ENCODE peak calls at places on chromosomes 12 and 14, in seven cellular contexts. One of them, this sample, is unnamed.

GRCh38 chr14:100778078-100778927 is 47.6 kb upstream of the MEG3 start:
- DNase-seq in uterus: peak
- DNase-seq in ovary: no peak
- DNase-seq in transverse colon: no peak
- DNase-seq in HepG2: no peak
- DNase-seq in A549: no peak
- DNase-seq in thyroid gland: no peak
- DNase-seq in this sample: peak

GRCh38 chr12:77131977-77132490 is 66.7 kb upstream of the E2F7 start:
- DNase-seq in uterus: no peak
- DNase-seq in ovary: no peak
- DNase-seq in transverse colon: no peak
- DNase-seq in HepG2: no peak
- DNase-seq in A549: no peak
- DNase-seq in thyroid gland: no peak
- DNase-seq in this sample: no peak

GRCh38 chr12:115257791-115258190 is 573.8 kb upstream of the TBX3 start:
- DNase-seq in uterus: no peak
- DNase-seq in ovary: no peak
- DNase-seq in transverse colon: no peak
- DNase-seq in HepG2: no peak
- DNase-seq in A549: no peak
- DNase-seq in thyroid gland: no peak
- DNase-seq in this sample: no peak

GRCh38 chr14:73784065-73784987 is 67.3 kb upstream of the PTGR2 start:
- DNase-seq in uterus: no peak
- DNase-seq in ovary: no peak
- DNase-seq in transverse colon: no peak
- DNase-seq in HepG2: no peak
- DNase-seq in A549: no peak
- DNase-seq in thyroid gland: peak
- DNase-seq in this sample: no peak

GRCh38 chr14:26276757-26277156 is 321.1 kb downstream of the NOVA1 start:
- DNase-seq in uterus: no peak
- DNase-seq in ovary: no peak
- DNase-seq in transverse colon: no peak
- DNase-seq in HepG2: no peak
- DNase-seq in A549: peak
- DNase-seq in thyroid gland: no peak
- DNase-seq in this sample: no peak

GRCh38 chr12:92029136-92029535 is 116.5 kb downstream of the BTG1 start:
- DNase-seq in uterus: no peak
- DNase-seq in ovary: no peak
- DNase-seq in transverse colon: no peak
- DNase-seq in HepG2: no peak
- DNase-seq in A549: no peak
- DNase-seq in thyroid gland: no peak
- DNase-seq in this sample: no peak

GRCh38 chr12:12405882-12406281 is 49.0 kb downstream of the BORCS5 start:
- DNase-seq in uterus: peak
- DNase-seq in ovary: no peak
- DNase-seq in transverse colon: peak
- DNase-seq in HepG2: peak
- DNase-seq in A549: peak
- DNase-seq in thyroid gland: peak
- DNase-seq in this sample: no peak

GRCh38 chr14:97692084-97692483 is 894.9 kb downstream of the VRK1 start:
- DNase-seq in uterus: no peak
- DNase-seq in ovary: no peak
- DNase-seq in transverse colon: no peak
- DNase-seq in HepG2: no peak
- DNase-seq in A549: no peak
- DNase-seq in thyroid gland: no peak
- DNase-seq in this sample: no peak

GRCh38 chr14:58272589-58273372 is 25.6 kb upstream of the ARID4A start:
- DNase-seq in uterus: no peak
- DNase-seq in ovary: no peak
- DNase-seq in transverse colon: no peak
- DNase-seq in HepG2: peak
- DNase-seq in A549: peak
- DNase-seq in thyroid gland: no peak
- DNase-seq in this sample: no peak

GRCh38 chr12:7161327-7161726 is 28.2 kb upstream of the PEX5 start:
- DNase-seq in uterus: no peak
- DNase-seq in ovary: no peak
- DNase-seq in transverse colon: no peak
- DNase-seq in HepG2: no peak
- DNase-seq in A549: no peak
- DNase-seq in thyroid gland: no peak
- DNase-seq in this sample: no peak

GRCh38 chr14:76977793-76978730 is 50.4 kb downstream of the IRF2BPL start:
- DNase-seq in uterus: peak
- DNase-seq in ovary: peak
- DNase-seq in transverse colon: peak
- DNase-seq in HepG2: peak
- DNase-seq in A549: no peak
- DNase-seq in thyroid gland: peak
- DNase-seq in this sample: peak
- TF ChIP-seq POLR2A in uterus: no peak
- TF ChIP-seq POLR2A in ovary: no peak
- TF ChIP-seq POLR2A in transverse colon: no peak
- TF ChIP-seq POLR2A in HepG2: no peak
- TF ChIP-seq POLR2A in A549: no peak
- TF ChIP-seq POLR2A in thyroid gland: no peak
- TF ChIP-seq POLR2A in this sample: no peak

DNA sequence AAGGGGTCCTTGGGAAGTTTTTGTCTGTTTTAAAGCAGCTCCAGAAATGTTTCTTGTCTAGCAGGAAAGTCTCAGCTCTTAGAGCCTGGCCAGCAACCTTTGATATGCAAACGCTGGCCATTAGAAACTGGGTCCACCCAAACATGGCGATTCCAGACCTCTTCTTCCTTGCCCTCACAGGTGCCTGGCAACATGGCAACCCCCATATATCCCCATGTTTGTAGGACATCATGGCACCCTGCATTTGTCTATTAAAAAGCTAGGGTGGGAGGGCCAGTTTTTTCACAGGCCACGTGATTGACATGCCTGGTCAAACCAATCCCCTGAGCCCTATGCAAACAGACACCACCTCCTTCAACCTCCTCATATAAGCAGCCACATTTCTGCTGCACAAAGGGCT is 848.7 kb upstream of the FOXG1 start:
- DNase-seq in uterus: no peak
- DNase-seq in ovary: no peak
- DNase-seq in transverse colon: no peak
- DNase-seq in HepG2: no peak
- DNase-seq in A549: no peak
- DNase-seq in thyroid gland: no peak
- DNase-seq in this sample: no peak
- TF ChIP-seq CTCF in uterus: no peak
- TF ChIP-seq CTCF in ovary: no peak
- TF ChIP-seq CTCF in transverse colon: no peak
- TF ChIP-seq CTCF in HepG2: no peak
- TF ChIP-seq CTCF in A549: no peak
- TF ChIP-seq CTCF in thyroid gland: no peak
- TF ChIP-seq CTCF in this sample: no peak

DNA sequence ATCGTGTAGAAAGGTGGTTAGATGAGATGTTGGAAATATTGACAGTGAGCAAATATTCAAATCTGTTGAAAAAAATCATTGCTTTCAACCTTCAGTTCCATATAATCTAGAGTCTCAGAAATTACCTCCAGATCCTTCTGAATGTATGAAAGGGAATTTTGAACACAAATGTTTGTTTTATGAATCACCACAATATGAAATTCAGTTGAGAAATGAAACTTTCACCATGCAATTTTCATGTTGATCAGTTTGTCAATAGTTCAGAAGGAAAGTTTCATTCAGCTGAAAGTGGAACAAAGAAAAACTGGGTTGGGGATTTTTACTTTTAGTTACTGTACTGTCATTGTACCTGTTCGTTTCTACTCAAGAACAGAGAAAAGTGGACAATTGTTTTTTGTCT is 953.6 kb downstream of the SLC6A15 start:
- DNase-seq in uterus: no peak
- DNase-seq in ovary: no peak
- DNase-seq in transverse colon: no peak
- DNase-seq in HepG2: no peak
- DNase-seq in A549: no peak
- DNase-seq in thyroid gland: no peak
- DNase-seq in this sample: no peak
- TF ChIP-seq POLR2A in uterus: no peak
- TF ChIP-seq POLR2A in ovary: no peak
- TF ChIP-seq POLR2A in transverse colon: no peak
- TF ChIP-seq POLR2A in HepG2: no peak
- TF ChIP-seq POLR2A in A549: no peak
- TF ChIP-seq POLR2A in thyroid gland: no peak
- TF ChIP-seq POLR2A in this sample: no peak

GRCh38 chr12:113298861-113299545 is 35.9 kb downstream of the SLC8B1 start:
- DNase-seq in uterus: peak
- DNase-seq in ovary: peak
- DNase-seq in transverse colon: no peak
- DNase-seq in HepG2: no peak
- DNase-seq in A549: no peak
- DNase-seq in thyroid gland: peak
- DNase-seq in this sample: peak
- TF ChIP-seq CTCF in uterus: no peak
- TF ChIP-seq CTCF in ovary: no peak
- TF ChIP-seq CTCF in transverse colon: no peak
- TF ChIP-seq CTCF in HepG2: no peak
- TF ChIP-seq CTCF in A549: no peak
- TF ChIP-seq CTCF in thyroid gland: no peak
- TF ChIP-seq CTCF in this sample: no peak

GRCh38 chr14:67636361-67636919 is 16.7 kb downstream of the ARG2 start:
- DNase-seq in uterus: no peak
- DNase-seq in ovary: no peak
- DNase-seq in transverse colon: no peak
- DNase-seq in HepG2: no peak
- DNase-seq in A549: no peak
- DNase-seq in thyroid gland: peak
- DNase-seq in this sample: no peak
- TF ChIP-seq POLR2A in uterus: no peak
- TF ChIP-seq POLR2A in ovary: no peak
- TF ChIP-seq POLR2A in transverse colon: no peak
- TF ChIP-seq POLR2A in HepG2: no peak
- TF ChIP-seq POLR2A in A549: no peak
- TF ChIP-seq POLR2A in thyroid gland: peak
- TF ChIP-seq POLR2A in this sample: no peak

GRCh38 chr12:119444462-119445044 is 110.0 kb downstream of the CCDC60 start:
- DNase-seq in uterus: peak
- DNase-seq in ovary: peak
- DNase-seq in transverse colon: peak
- DNase-seq in HepG2: peak
- DNase-seq in A549: peak
- DNase-seq in thyroid gland: peak
- DNase-seq in this sample: peak
- TF ChIP-seq CTCF in uterus: peak
- TF ChIP-seq CTCF in ovary: no peak
- TF ChIP-seq CTCF in transverse colon: peak
- TF ChIP-seq CTCF in HepG2: peak
- TF ChIP-seq CTCF in A549: peak
- TF ChIP-seq CTCF in thyroid gland: peak
- TF ChIP-seq CTCF in this sample: no peak

GRCh38 chr14:21245813-21246212 is 23.4 kb downstream of the HNRNPC start:
- DNase-seq in uterus: no peak
- DNase-seq in ovary: no peak
- DNase-seq in transverse colon: no peak
- DNase-seq in HepG2: no peak
- DNase-seq in A549: no peak
- DNase-seq in thyroid gland: no peak
- DNase-seq in this sample: no peak

GRCh38 chr14:21248739-21249411 is 20.4 kb downstream of the HNRNPC start:
- DNase-seq in uterus: no peak
- DNase-seq in ovary: no peak
- DNase-seq in transverse colon: no peak
- DNase-seq in HepG2: no peak
- DNase-seq in A549: no peak
- DNase-seq in thyroid gland: no peak
- DNase-seq in this sample: no peak

GRCh38 chr14:21244546-21244945 is 24.7 kb downstream of the HNRNPC start:
- DNase-seq in uterus: no peak
- DNase-seq in ovary: no peak
- DNase-seq in transverse colon: no peak
- DNase-seq in HepG2: no peak
- DNase-seq in A549: no peak
- DNase-seq in thyroid gland: no peak
- DNase-seq in this sample: no peak

GRCh38 chr14:21251215-21251614 is 18.0 kb downstream of the HNRNPC start:
- DNase-seq in uterus: no peak
- DNase-seq in ovary: no peak
- DNase-seq in transverse colon: no peak
- DNase-seq in HepG2: no peak
- DNase-seq in A549: no peak
- DNase-seq in thyroid gland: no peak
- DNase-seq in this sample: no peak

DNA sequence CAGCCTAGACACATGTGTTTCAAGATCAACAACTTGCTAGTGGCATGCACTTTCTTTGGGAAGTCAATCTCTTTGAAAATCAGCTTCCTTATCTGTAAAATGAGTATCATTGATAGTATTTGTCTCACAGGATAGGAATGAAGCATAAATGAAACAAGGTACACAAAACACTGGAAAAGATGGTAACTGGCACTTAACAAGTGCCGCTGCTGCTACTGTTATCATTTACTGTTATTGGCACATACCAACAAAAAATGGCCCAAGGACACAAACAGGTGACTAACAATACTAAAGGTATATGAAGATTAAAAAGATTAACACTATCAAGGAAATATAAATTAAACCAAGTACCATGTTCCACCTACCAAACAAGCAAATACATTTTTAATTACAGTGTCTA is 20.9 kb downstream of the HNRNPC start:
- DNase-seq in uterus: no peak
- DNase-seq in ovary: no peak
- DNase-seq in transverse colon: no peak
- DNase-seq in HepG2: no peak
- DNase-seq in A549: no peak
- DNase-seq in thyroid gland: no peak
- DNase-seq in this sample: no peak
- TF ChIP-seq POLR2A in uterus: no peak
- TF ChIP-seq POLR2A in ovary: no peak
- TF ChIP-seq POLR2A in transverse colon: no peak
- TF ChIP-seq POLR2A in HepG2: no peak
- TF ChIP-seq POLR2A in A549: no peak
- TF ChIP-seq POLR2A in thyroid gland: no peak
- TF ChIP-seq POLR2A in this sample: no peak